ENCODE peak calls at places on chromosomes 5 and 9, in eight cellular contexts. B is HCT116; J is heart right ventricle; G is T-cell; N is activated naive CD8-positive, alpha-beta T cell treated with anti-CD3 and anti-CD28 coated beads, Interleukin-2, amount 10 ng/mL, durations not matched to agents 7 days and 5 days; Z is K562; I is activated CD8-positive, alpha-beta T cell treated with anti-CD3 and anti-CD28 coated beads for 36 hours; M is thoracic aorta. V is an unnamed sample.

GRCh38 chr9:82021198-82021597 is 32.6 kb downstream of the SPATA31D1 start:
- ATAC-seq in G (no peak), B (peak; percentile 85), I (no peak), M (no peak), N (no peak), J (peak; percentile 65), Z (no peak), V (peak; percentile 100)

GRCh38 chr5:39437469-39437868 is 12.7 kb upstream of the DAB2 start:
- ATAC-seq in J (no peak), G (no peak), Z (no peak), B (no peak), I (no peak), M (no peak), N (no peak), V (no peak)

GRCh38 chr5:417765-418559 is 25.0 kb upstream of the EXOC3 start:
- ATAC-seq in G (no peak), I (no peak), Z (no peak), N (no peak), M (no peak), J (no peak), B (no peak), V (no peak)

GRCh38 chr9:29830815-29831214 is 2257.5 kb upstream of the C9orf72 start:
- ATAC-seq in G (no peak), B (peak; percentile 59), Z (no peak), M (no peak), I (no peak), N (no peak), J (no peak), V (peak; percentile 46)

GRCh38 chr9:20601292-20601691 is 21.0 kb downstream of the MLLT3 start:
- ATAC-seq in J (no peak), Z (no peak), M (no peak), N (no peak), G (no peak), I (no peak), B (no peak), V (no peak)

GRCh38 chr5:142735323-142736246 is 34.6 kb upstream of the ARHGAP26 start:
- ATAC-seq in G (no peak), M (no peak), I (no peak), Z (no peak), J (peak; percentile 40), B (no peak), N (no peak), V (no peak)

GRCh38 chr5:124057161-124057814 is 545.3 kb downstream of the CSNK1G3 start:
- ATAC-seq in M (no peak), B (no peak), Z (no peak), J (peak; percentile 75), N (no peak), I (no peak), G (peak; percentile 22), V (peak; percentile 80)

GRCh38 chr9:114223564-114224246 is 68.4 kb downstream of the COL27A1 start:
- ATAC-seq in B (peak; percentile 84), M (no peak), I (no peak), N (no peak), G (no peak), Z (peak; percentile 56), J (no peak), V (peak; percentile 40)

GRCh38 chr9:77879344-77880089 is 152.1 kb downstream of the GNAQ start:
- ATAC-seq in M (no peak), J (no peak), B (peak; percentile 86), G (no peak), N (no peak), I (no peak), Z (no peak), V (peak; percentile 58)

GRCh38 chr5:117594165-117594564 is 1019.5 kb upstream of the SEMA6A start:
- ATAC-seq in J (peak; percentile 78), B (no peak), I (no peak), N (no peak), Z (no peak), G (no peak), M (peak; percentile 32), V (peak; percentile 28)

GRCh38 chr5:172706796-172707195 is 64.2 kb downstream of the DUSP1 start:
- ATAC-seq in Z (no peak), J (peak; percentile 4), M (no peak), G (no peak), B (peak; percentile 28), N (no peak), I (no peak), V (no peak)

GRCh38 chr5:61186634-61187033 is 24.4 kb upstream of the SMIM15 start:
- ATAC-seq in J (no peak), N (no peak), M (no peak), B (no peak), I (no peak), Z (no peak), G (no peak), V (no peak)

GRCh38 chr5:177350776-177351391 is 584 bp downstream of the LMAN2 start:
- ATAC-seq in B (no peak), M (no peak), Z (peak; percentile 22), N (no peak), J (peak; percentile 22), I (no peak), G (no peak), V (peak; percentile 14)

GRCh38 chr5:140548300-140548688 is 832 bp downstream of the EIF4EBP3 start:
- ATAC-seq in N (peak; percentile 4), J (no peak), I (peak; percentile 2), M (no peak), B (no peak), Z (peak; percentile 20), G (peak; percentile 4), V (peak; percentile 79)

GRCh38 chr9:97293207-97293721 is 14.2 kb upstream of the CCDC180 start:
- ATAC-seq in G (no peak), M (no peak), I (no peak), N (no peak), B (no peak), Z (peak; percentile 72), J (peak; percentile 92), V (peak; percentile 44)

GRCh38 chr5:100694100-100694499 is 158.9 kb downstream of the FAM174A start:
- ATAC-seq in M (no peak), I (no peak), B (no peak), J (no peak), G (no peak), Z (no peak), N (no peak), V (no peak)

GRCh38 chr5:113382736-113383135 is 52.1 kb downstream of the TSSK1B start:
- ATAC-seq in J (no peak), G (no peak), M (no peak), I (no peak), B (no peak), N (no peak), Z (no peak), V (peak; percentile 65)

GRCh38 chr5:116442095-116442534 is 132.5 kb downstream of the SEMA6A start:
- ATAC-seq in G (no peak), N (no peak), B (no peak), I (no peak), J (peak; percentile 68), M (no peak), Z (no peak), V (no peak)

GRCh38 chr5:142816577-142816976 is 46.4 kb downstream of the ARHGAP26 start:
- ATAC-seq in M (no peak), I (no peak), B (peak; percentile 54), J (no peak), G (no peak), N (no peak), Z (no peak), V (no peak)

GRCh38 chr5:166651234-166651633 is 1640.2 kb upstream of the WWC1 start:
- ATAC-seq in J (no peak), N (no peak), G (no peak), Z (no peak), I (no peak), B (no peak), M (no peak), V (no peak)

GRCh38 chr5:156471893-156472292 is 144.9 kb downstream of the SGCD start:
- ATAC-seq in J (no peak), N (no peak), M (no peak), Z (no peak), B (no peak), G (no peak), I (no peak), V (no peak)

GRCh38 chr5:154493274-154493673 is 15.2 kb upstream of the HAND1 start:
- ATAC-seq in G (no peak), Z (peak; percentile 60), M (no peak), N (no peak), J (no peak), I (no peak), B (no peak), V (no peak)

GRCh38 chr9:120393386-120394057 is 186.4 kb downstream of the CDK5RAP2 start:
- ATAC-seq in J (no peak), M (no peak), G (no peak), Z (no peak), B (no peak), N (peak; percentile 38), I (peak; percentile 80), V (no peak)

GRCh38 chr9:89680547-89681467 is 76.0 kb downstream of the GADD45G start:
- ATAC-seq in I (peak; percentile 51), Z (no peak), N (peak; percentile 58), M (no peak), J (no peak), G (no peak), B (no peak), V (no peak)

GRCh38 chr5:78984611-78985406 is at the start of gene ARSB:
- ATAC-seq in I (peak; percentile 52), N (peak; percentile 71), G (peak; percentile 86), J (peak; percentile 93), B (peak; percentile 81), Z (peak; percentile 94), M (peak; percentile 83), V (peak; percentile 67)

GRCh38 chr5:96775689-96776088 is 32.1 kb downstream of the ERAP1 start:
- ATAC-seq in J (peak; percentile 25), M (no peak), I (no peak), B (no peak), Z (no peak), N (no peak), G (no peak), V (no peak)

GRCh38 chr9:127196826-127197145 is 67.8 kb upstream of the GARNL3 start:
- ATAC-seq in M (no peak), I (no peak), G (no peak), B (no peak), J (no peak), Z (no peak), N (no peak), V (no peak)